ENCODE peak calls at places on chromosome 14, in five cellular contexts. V is A673, A is Peyer's patch, I is PC-9, W is cardiac fibroblast. T is an unnamed sample.

GRCh38 chr14:22838631-22839041 is 2.3 kb downstream of the MMP14 start:
- DNase-seq in V (no peak), A (peak), I (no peak), W (peak), T (no peak)

GRCh38 chr14:25882899-25883298 is 714.9 kb downstream of the NOVA1 start:
- DNase-seq in V (no peak), A (no peak), I (no peak), W (no peak), T (no peak)

GRCh38 chr14:89673499-89674225 is 256.6 kb upstream of the FOXN3 start:
- DNase-seq in V (no peak), A (no peak), I (no peak), W (peak), T (no peak)

GRCh38 chr14:72559227-72559626 is 334.7 kb downstream of the DPF3 start:
- DNase-seq in V (no peak), A (no peak), I (no peak), W (peak), T (no peak)

GRCh38 chr14:20652996-20653975 is 11.8 kb upstream of the OR6S1 start:
- DNase-seq in V (peak), A (no peak), I (no peak), W (peak), T (peak)

GRCh38 chr14:25086817-25087396 is 37.0 kb upstream of the STXBP6 start:
- DNase-seq in V (no peak), A (no peak), I (no peak), W (no peak), T (no peak)

GRCh38 chr14:78403278-78403815 is 233.2 kb downstream of the NRXN3 start:
- DNase-seq in V (peak), A (no peak), I (no peak), W (peak), T (no peak)

GRCh38 chr14:97723834-97724770 is 926.9 kb downstream of the VRK1 start:
- DNase-seq in V (no peak), A (no peak), I (no peak), W (no peak), T (peak)

GRCh38 chr14:75885829-75886228 is 96.0 kb downstream of the TGFB3 start:
- DNase-seq in V (no peak), A (no peak), I (no peak), W (peak), T (no peak)

GRCh38 chr14:44662250-44662891 is 155.3 kb upstream of the FSCB start:
- DNase-seq in V (no peak), A (no peak), I (no peak), W (no peak), T (no peak)

GRCh38 chr14:24179961-24180726 is 8.3 kb downstream of the REC8 start:
- DNase-seq in V (peak), A (no peak), I (no peak), W (peak), T (no peak)

GRCh38 chr14:34837801-34838322 is 37.3 kb downstream of the BAZ1A start:
- DNase-seq in V (no peak), A (no peak), I (no peak), W (no peak), T (no peak)

GRCh38 chr14:104063998-104064397 is 21.5 kb upstream of the ASPG start:
- DNase-seq in V (no peak), A (no peak), I (no peak), W (no peak), T (no peak)

GRCh38 chr14:64293976-64294671 is at the start of gene ESR2:
- DNase-seq in V (peak), A (peak), I (peak), W (peak), T (no peak)

GRCh38 chr14:94977016-94977415 is 180.3 kb downstream of the DICER1 start:
- DNase-seq in V (no peak), A (no peak), I (no peak), W (no peak), T (no peak)

GRCh38 chr14:31229009-31229408 is 21.4 kb upstream of the HECTD1 start:
- DNase-seq in V (no peak), A (no peak), I (no peak), W (peak), T (no peak)

GRCh38 chr14:55583942-55584468 is 4.0 kb downstream of the KTN1 start:
- DNase-seq in V (no peak), A (no peak), I (no peak), W (no peak), T (no peak)

GRCh38 chr14:61918998-61919397 is 156.8 kb downstream of the SNAPC1 start:
- DNase-seq in V (no peak), A (no peak), I (no peak), W (no peak), T (no peak)

GRCh38 chr14:77989441-77989891 is 180.7 kb upstream of the NRXN3 start:
- DNase-seq in V (no peak), A (no peak), I (no peak), W (no peak), T (no peak)

GRCh38 chr14:101404426-101405170 is 156.7 kb upstream of the DIO3 start:
- DNase-seq in V (no peak), A (no peak), I (no peak), W (no peak), T (no peak)
- TF ChIP-seq CTCF in V (no peak), A (no peak), I (no peak), W (no peak), T (no peak)

GRCh38 chr14:100028990-100029677 is 36.1 kb upstream of the EVL start:
- DNase-seq in V (no peak), A (no peak), I (no peak), W (peak), T (no peak)
- TF ChIP-seq CTCF in V (no peak), A (no peak), I (no peak), W (no peak), T (no peak)

GRCh38 chr14:79920180-79920579 is 291.1 kb downstream of the DIO2 start:
- DNase-seq in V (no peak), A (no peak), I (no peak), W (no peak), T (no peak)

DNA sequence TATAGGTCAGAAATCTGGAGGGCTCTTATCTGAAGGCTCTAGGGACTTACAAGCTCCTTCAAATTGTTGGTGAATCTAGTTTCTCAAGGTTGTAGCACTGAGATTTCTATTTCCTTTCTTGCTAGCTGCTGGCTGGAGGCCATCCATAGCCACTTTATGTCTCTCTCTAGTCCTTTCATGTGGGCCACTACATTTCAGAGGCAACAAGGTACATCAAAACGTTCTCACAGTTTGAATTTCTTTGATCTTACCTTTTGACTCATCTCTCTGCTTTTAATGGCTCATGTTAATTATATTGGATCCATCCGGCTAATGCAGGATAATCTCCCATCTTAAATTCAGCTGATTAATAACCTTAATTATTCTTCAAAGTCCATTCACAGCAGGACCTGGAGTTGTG is 286.7 kb downstream of the DIO2 start:
- DNase-seq in V (no peak), A (no peak), I (no peak), W (no peak), T (no peak)
- TF ChIP-seq CTCF in V (no peak), A (no peak), I (no peak), W (no peak), T (no peak)

DNA sequence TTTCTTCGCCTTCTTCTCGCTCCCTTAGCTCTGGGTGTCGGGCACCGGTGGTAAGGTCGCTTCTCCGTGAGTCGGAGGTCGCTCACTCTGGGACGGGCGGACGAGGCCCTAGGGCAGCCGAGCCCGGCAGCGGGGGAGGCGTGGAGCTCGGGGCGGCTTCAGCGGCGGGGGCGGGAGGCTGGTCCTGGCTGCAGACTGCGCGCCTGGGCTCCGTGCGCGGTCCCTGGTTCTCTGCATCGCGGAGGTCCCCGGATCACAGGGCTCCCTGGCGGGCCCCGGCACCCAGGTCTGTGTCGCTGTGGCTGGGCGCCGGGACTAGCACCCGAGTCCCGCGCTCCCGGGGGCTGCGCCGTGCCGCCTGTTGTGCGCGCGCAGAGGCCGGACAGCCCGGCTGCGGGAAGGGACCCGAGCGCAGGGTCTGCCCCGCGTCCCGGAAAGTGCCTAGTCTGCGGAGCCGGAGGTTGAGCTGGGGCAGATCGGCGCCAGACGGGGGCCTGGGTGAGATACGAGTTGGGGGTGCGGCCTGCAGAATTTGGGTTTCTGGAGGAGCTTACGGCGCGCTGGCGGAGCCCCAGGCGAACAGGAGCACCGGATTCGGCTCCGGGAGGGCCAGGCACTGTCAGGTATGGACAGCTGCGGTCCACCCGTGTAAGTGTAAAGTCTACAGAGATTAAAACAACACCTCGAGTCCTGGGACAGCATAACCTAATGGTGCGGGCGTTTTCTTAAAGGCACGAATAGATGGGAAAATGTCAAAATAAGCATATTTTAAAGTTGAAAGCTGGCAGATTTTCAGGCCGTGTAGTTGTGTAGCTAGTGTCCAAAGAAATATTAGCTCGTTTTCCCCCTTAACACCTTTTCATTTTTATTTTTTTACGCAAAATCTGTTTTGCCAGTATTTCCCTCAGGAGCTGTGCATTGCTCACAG is 722 bp downstream of the FRMD6 start:
- DNase-seq in V (no peak), A (no peak), I (no peak), W (no peak), T (peak)
- TF ChIP-seq CTCF in V (peak), A (no peak), I (peak), W (no peak), T (peak)

DNA sequence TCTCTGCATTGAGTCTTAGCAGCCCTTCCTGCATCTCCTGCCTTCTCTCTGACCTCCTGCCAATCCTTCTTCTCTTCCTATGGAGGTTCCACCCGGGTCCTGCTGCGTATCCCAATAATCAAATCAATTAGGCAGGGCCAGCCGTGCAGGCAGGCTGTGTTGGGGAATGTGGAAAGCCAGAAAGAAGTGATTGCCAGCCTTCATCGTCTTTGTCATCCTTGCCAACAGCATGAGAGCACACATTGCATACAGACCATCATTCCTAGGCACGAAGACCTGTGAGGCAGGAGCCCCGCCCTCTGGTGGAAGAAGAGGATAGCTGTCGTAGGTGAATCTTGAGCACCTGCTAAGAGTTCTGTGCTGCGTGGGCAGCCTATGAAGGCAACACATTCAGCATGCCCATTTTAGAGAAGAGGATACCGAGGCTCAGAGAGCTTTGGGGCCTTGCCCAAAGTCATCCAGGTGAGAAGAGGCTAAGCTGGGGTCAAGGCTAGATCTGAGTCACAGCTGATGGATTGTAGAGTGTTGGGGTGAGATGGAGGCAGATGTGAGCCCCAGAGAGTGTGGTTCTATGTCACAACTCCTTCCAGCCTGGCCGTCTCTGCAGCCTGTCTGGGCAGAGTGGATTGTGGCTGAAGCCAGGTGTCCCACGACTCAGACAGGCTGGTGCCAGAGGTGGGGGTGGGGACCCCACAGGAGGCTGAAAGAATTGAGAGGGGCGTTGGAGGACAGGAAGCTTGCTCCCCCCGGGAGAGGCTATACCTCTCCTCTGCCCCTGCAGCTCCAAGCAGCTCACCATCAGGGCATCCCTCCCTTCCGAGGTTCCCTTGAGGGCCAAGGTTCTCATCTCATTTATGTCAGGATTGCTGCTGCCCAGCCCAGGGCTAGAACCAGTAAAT is 12.7 kb downstream of the C14orf132 start:
- DNase-seq in V (no peak), A (no peak), I (no peak), W (no peak), T (no peak)
- TF ChIP-seq CTCF in V (peak), A (no peak), I (peak), W (no peak), T (no peak)

DNA sequence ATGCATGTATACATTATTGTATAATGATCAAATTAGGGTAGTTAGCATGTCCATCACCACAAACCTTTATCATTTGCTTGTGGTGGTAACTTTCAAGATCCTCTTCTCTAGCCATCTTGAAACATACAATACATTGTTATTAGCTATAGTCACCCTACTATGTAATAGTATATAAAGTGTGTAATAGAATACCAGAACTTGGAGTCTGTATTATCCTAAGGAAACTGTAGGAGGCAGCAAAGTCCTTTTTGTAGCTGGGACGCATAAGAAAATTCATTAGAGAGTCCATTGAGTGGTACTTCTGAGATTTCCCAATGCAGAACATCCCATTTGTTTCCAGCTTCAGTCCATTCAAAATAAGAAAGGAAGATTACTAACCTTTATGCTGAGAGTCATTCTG is 325.9 kb upstream of the LRFN5 start:
- DNase-seq in V (peak), A (no peak), I (no peak), W (peak), T (no peak)
- TF ChIP-seq CTCF in V (peak), A (no peak), I (peak), W (peak), T (no peak)

DNA sequence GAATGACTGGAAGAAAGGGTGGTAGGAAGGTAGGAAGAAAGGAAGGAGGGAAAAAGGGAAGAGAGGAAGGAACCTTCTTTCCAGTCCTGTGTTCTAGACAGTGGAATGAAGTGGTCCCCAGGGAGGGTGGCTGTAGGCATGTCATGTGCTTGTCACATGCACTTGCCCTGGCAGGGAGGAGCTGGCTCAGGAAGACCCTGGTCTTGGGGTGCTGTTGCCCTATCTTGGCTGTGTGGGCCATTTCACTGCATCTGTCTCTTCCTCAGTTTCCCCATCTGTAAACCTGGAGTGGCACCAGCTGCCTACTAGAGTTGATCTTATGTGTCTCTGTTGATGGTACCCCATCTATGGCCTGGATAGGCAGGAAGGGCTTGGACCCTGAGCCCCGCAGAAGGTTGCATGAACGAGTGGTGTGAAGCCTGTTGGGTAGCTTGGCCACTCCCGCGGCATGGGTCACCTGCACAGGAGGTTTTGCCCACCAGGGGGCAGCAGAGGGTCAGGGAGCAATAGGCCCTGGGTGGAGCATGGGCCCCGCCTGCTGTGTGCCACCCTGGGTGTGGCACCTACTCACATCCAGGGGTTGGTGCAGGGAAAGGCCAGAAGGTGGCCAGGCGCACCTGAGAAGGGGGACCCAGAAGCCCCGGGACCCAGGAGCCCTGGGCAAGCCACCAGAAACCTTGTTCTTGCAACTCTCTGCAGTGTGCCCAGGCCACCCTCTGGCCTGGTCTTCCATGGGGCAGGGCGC is 25.1 kb downstream of the MEG3 start:
- DNase-seq in V (peak), A (peak), I (peak), W (no peak), T (peak)
- TF ChIP-seq CTCF in V (peak), A (peak), I (peak), W (peak), T (peak)

GRCh38 chr14:68711551-68712437 is 81.1 kb downstream of the ZFP36L1 start:
- DNase-seq in V (peak), A (no peak), I (no peak), W (no peak), T (no peak)

GRCh38 chr14:68712703-68713370 is 80.0 kb downstream of the ZFP36L1 start:
- DNase-seq in V (no peak), A (no peak), I (no peak), W (no peak), T (no peak)

GRCh38 chr14:68708343-68708742 is 84.5 kb downstream of the ZFP36L1 start:
- DNase-seq in V (no peak), A (no peak), I (no peak), W (no peak), T (no peak)

GRCh38 chr14:68709007-68709406 is 83.9 kb downstream of the ZFP36L1 start:
- DNase-seq in V (no peak), A (no peak), I (no peak), W (no peak), T (no peak)

DNA sequence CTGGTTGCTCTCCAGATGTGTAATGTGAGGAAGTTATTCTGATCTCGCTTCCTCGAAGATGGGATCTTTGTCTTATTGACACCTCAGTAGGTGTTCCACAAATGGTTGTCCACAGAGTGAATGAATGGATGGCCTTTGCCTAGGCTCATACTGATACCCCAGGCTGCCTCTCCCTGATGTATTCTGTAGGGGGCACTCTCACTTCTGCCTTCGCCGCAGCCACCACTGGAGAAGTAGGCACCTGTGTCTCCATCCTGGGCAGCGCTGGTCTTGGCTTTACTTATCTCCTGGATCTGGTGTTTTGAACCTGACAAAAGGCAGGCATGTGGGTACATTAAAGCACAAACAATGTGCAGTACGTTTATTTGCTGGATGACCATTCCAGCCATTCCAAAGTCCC is 82.1 kb downstream of the ZFP36L1 start:
- DNase-seq in V (no peak), A (no peak), I (no peak), W (no peak), T (no peak)
- TF ChIP-seq CTCF in V (no peak), A (no peak), I (no peak), W (no peak), T (no peak)

DNA sequence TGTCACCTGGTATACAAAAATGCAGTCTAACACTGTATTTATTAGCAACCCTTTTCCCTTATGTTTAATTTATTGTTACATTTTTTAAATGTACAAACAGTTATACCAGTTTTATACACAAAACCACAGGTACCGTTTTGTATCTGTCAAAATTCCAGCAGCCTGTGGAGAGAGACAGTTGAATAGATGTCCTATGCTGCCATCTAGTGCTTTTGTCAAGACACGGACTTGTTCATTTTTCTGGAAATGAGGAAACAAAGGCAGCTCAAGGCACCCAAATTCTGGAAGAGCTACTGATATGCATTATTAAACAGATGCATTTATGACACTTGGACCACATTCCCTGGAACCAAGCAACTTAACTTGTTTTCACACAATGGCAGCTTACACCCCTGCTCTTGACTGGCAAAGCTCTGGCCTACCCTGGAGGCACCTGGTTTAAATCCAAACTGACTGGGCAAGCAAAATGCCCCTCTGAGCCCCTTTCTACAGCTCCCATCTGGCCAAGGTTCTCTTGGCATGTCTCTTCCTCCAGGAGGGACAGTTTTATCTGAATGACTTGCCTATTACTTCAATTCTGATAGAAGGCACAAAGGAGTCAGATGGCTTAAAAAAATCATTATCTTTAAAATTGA is 286.9 kb upstream of the PRKD1 start:
- DNase-seq in V (peak), A (no peak), I (no peak), W (peak), T (no peak)
- TF ChIP-seq CTCF in V (peak), A (peak), I (peak), W (peak), T (no peak)